ENCODE peak calls at places on chromosomes 12 and 14, in eight cellular contexts. F is effector memory CD4-positive, alpha-beta T cell; X is tibial artery; W is AG04450; Q is mesenchymal stem cell; V is H9; A is CD4-positive, CD25-positive, alpha-beta regulatory T cell; D is heart right ventricle. B is an unnamed sample.

GRCh38 chr12:105843989-105844768 is 294.6 kb downstream of the NUAK1 start:
- DNase-seq in D (no peak), X (no peak), A (no peak), V (no peak), W (peak; percentile 15), Q (peak; percentile 10), F (no peak), B (no peak)

GRCh38 chr14:81656811-81657210 is 123.2 kb upstream of the SEL1L start:
- DNase-seq in V (no peak), Q (no peak), F (no peak), W (no peak), D (no peak), X (no peak), A (no peak), B (no peak)

GRCh38 chr12:105120551-105120950 is 13.0 kb downstream of the WASHC4 start:
- DNase-seq in X (no peak), V (no peak), A (no peak), W (no peak), D (no peak), F (no peak), Q (peak; percentile 56), B (no peak)

GRCh38 chr12:78641837-78642423 is 222.6 kb upstream of the SYT1 start:
- DNase-seq in A (no peak), F (no peak), X (no peak), D (no peak), V (no peak), Q (no peak), W (no peak), B (no peak)

GRCh38 chr12:74626397-74626796 is 88.8 kb downstream of the ATXN7L3B start:
- DNase-seq in X (no peak), V (no peak), A (no peak), D (no peak), F (no peak), Q (no peak), W (no peak), B (no peak)

GRCh38 chr14:76292561-76292960 is 83.4 kb upstream of the ESRRB start:
- DNase-seq in W (no peak), V (peak; percentile 16), Q (no peak), A (no peak), F (no peak), D (no peak), X (peak; percentile 34), B (no peak)

GRCh38 chr12:97643961-97644360 is 181.4 kb downstream of the RMST start:
- DNase-seq in A (no peak), F (no peak), D (no peak), W (no peak), X (no peak), Q (no peak), V (no peak), B (no peak)

GRCh38 chr14:59464651-59465569 is at the start of gene GPR135:
- DNase-seq in Q (peak; percentile 66), F (peak; percentile 47), X (peak; percentile 87), D (peak; percentile 69), A (peak; percentile 55), W (no peak), V (peak; percentile 75), B (peak; percentile 73)

GRCh38 chr12:25482637-25483036 is 70.4 kb downstream of the LMNTD1 start:
- DNase-seq in V (no peak), A (no peak), Q (peak; percentile 30), F (no peak), W (no peak), D (no peak), X (no peak), B (no peak)
- H3K27ac ChIP-seq in V (no peak overlapping the region), A (no peak overlapping the region), Q (no peak overlapping the region), F (no peak overlapping the region), W (no peak overlapping the region), D (no peak overlapping the region), X (no peak overlapping the region), B (no peak overlapping the region)

GRCh38 chr12:10095971-10096370 is 2.8 kb downstream of the CLEC1A start:
- DNase-seq in V (no peak), D (no peak), A (no peak), Q (no peak), W (no peak), X (no peak), F (no peak), B (no peak)
- H3K27ac ChIP-seq in V (no peak overlapping the region), D (no peak overlapping the region), A (no peak overlapping the region), Q (no peak overlapping the region), W (no peak overlapping the region), X (no peak overlapping the region), F (no peak overlapping the region), B (no peak overlapping the region)

DNA sequence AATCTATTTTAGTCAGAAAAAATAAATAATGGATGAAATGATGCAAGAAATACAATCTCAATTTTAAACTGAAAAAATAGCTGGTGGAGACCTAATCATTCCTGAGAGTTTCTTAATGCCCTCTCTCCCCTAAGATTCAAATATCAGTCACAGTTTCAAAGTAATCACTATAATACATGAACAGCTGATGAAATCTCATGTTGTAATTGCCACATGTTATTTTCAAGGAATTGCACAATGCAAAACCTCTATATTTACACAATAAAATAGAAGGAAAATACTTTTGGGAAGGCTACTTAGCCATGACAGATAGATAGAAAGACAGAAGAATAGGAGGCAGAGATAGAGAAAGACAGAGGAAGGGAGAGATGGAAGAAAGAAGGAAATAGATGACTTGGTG is 18.2 kb downstream of the IFNG-AS1 start:
- DNase-seq in X (no peak), A (no peak), W (no peak), V (no peak), F (no peak), Q (peak; percentile 51), D (no peak), B (no peak)
- H3K27ac ChIP-seq in X (no peak overlapping the region), A (no peak overlapping the region), W (no peak overlapping the region), V (no peak overlapping the region), F (no peak overlapping the region), Q (no peak overlapping the region), D (no peak overlapping the region), B (no peak overlapping the region)

GRCh38 chr12:95802482-95803264 is 12.1 kb upstream of the NTN4 start:
- DNase-seq in V (no peak), F (no peak), D (no peak), W (peak; percentile 65), X (no peak), Q (peak; percentile 82), A (no peak), B (no peak)
- H3K27ac ChIP-seq in V (no peak overlapping the region), F (no peak overlapping the region), D (no peak overlapping the region), W (peak overlapping the region; percentile 71), X (no peak overlapping the region), Q (peak overlapping the region; percentile 92), A (no peak overlapping the region), B (no peak overlapping the region)